ENCODE peak calls at places on chromosomes 13 and 19, in seven cellular contexts. M is KBM-7, X is thoracic aorta, Q is NCI-H345, Y is posterior cingulate gyrus, V is amygdala, F is neural crest cell. N is an unnamed sample.

GRCh38 chr19:57355916-57356315 is 4.8 kb downstream of the ZNF304 start:
- DNase-seq in F (no peak), X (no peak), Q (no peak), V (no peak), M (no peak), Y (no peak), N (no peak)

GRCh38 chr13:97258801-97259200 is 36.7 kb downstream of the MBNL2 start:
- DNase-seq in Q (no peak), X (no peak), Y (no peak), F (no peak), V (no peak), M (no peak), N (no peak)

GRCh38 chr13:20337894-20338551 is 105.9 kb upstream of the GJB6 start:
- DNase-seq in Y (no peak), V (no peak), X (no peak), F (no peak), Q (no peak), M (no peak), N (no peak)

GRCh38 chr13:85108356-85108755 is 690.9 kb downstream of the SLITRK6 start:
- DNase-seq in Q (peak), F (no peak), X (no peak), Y (no peak), M (no peak), V (no peak), N (no peak)

GRCh38 chr19:56933014-56933705 is 92.6 kb upstream of the PEG3 start:
- DNase-seq in Q (no peak), M (no peak), Y (peak), X (no peak), V (no peak), F (no peak), N (no peak)

GRCh38 chr13:71879129-71879535 is 12.1 kb upstream of the DACH1 start:
- DNase-seq in M (peak), V (no peak), Q (peak), X (no peak), F (no peak), Y (no peak), N (peak)

GRCh38 chr13:44470623-44471562 is 97.3 kb downstream of the SERP2 start:
- DNase-seq in V (no peak), Q (peak), F (no peak), M (peak), Y (no peak), X (no peak), N (no peak)

GRCh38 chr13:94928127-94928526 is 215.8 kb upstream of the SOX21 start:
- DNase-seq in Q (no peak), M (no peak), F (no peak), X (no peak), V (no peak), Y (no peak), N (no peak)

GRCh38 chr13:34176636-34177035 is 358.7 kb downstream of the RFC3 start:
- DNase-seq in M (no peak), Y (no peak), X (no peak), V (no peak), F (no peak), Q (no peak), N (no peak)

GRCh38 chr13:30673669-30674521 is 56.2 kb downstream of the USPL1 start:
- DNase-seq in V (peak), Y (peak), M (peak), F (peak), X (peak), Q (peak), N (peak)

GRCh38 chr13:27631156-27631555 is 9.5 kb downstream of the POLR1D start:
- DNase-seq in M (no peak), Y (no peak), F (no peak), V (no peak), Q (no peak), X (no peak), N (no peak)

GRCh38 chr13:20294497-20294896 is 62.4 kb upstream of the GJB6 start:
- DNase-seq in V (no peak), X (no peak), Q (no peak), F (no peak), Y (no peak), M (no peak), N (no peak)

GRCh38 chr13:48160879-48161278 is 66.0 kb upstream of the MED4 start:
- DNase-seq in V (no peak), Q (no peak), X (no peak), Y (no peak), M (no peak), F (no peak), N (no peak)

GRCh38 chr19:49710372-49710951 is 19.5 kb downstream of the CPT1C start:
- DNase-seq in Y (no peak), M (no peak), V (no peak), Q (no peak), F (no peak), X (no peak), N (no peak)

GRCh38 chr13:77034883-77035282 is 7.9 kb upstream of the FBXL3 start:
- DNase-seq in F (no peak), X (no peak), Y (no peak), M (no peak), Q (no peak), V (no peak), N (no peak)

GRCh38 chr19:3084943-3085342 is 9.2 kb upstream of the GNA11 start:
- DNase-seq in Y (no peak), F (no peak), Q (no peak), V (no peak), X (no peak), M (no peak), N (no peak)

GRCh38 chr13:20964904-20965303 is 62.4 kb upstream of the XPO4 start:
- DNase-seq in Q (no peak), F (no peak), M (no peak), Y (no peak), X (no peak), V (no peak), N (no peak)

GRCh38 chr19:46515879-46516350 is 20.2 kb upstream of the PNMA8B start:
- DNase-seq in Y (no peak), V (no peak), F (no peak), M (peak), X (no peak), Q (peak), N (peak)

GRCh38 chr13:46662690-46663089 is 109.7 kb downstream of the LRCH1 start:
- DNase-seq in F (no peak), V (no peak), Q (no peak), X (no peak), Y (no peak), M (no peak), N (no peak)

GRCh38 chr13:96822900-96823299 is 171.4 kb downstream of the OXGR1 start:
- DNase-seq in Q (peak), M (peak), F (no peak), V (no peak), X (no peak), Y (no peak), N (peak)

GRCh38 chr19:44570984-44571684 is 41.7 kb upstream of the CEACAM20 start:
- DNase-seq in V (peak), X (peak), F (peak), Q (peak), Y (peak), M (peak), N (peak)

GRCh38 chr19:37217855-37218591 is at the start of gene ZNF383:
- DNase-seq in M (peak), X (peak), F (peak), V (peak), Y (peak), Q (peak), N (peak)

GRCh38 chr13:96991072-96991471 is 3.2 kb downstream of the OXGR1 start:
- DNase-seq in V (no peak), Q (no peak), F (no peak), M (no peak), Y (no peak), X (no peak), N (no peak)

GRCh38 chr19:10593820-10594637 is 6.9 kb upstream of the AP1M2 start:
- DNase-seq in Q (no peak), Y (peak), M (no peak), F (no peak), V (no peak), X (no peak), N (no peak)

GRCh38 chr13:49645451-49645850 is 17.1 kb downstream of the ARL11 start:
- DNase-seq in F (no peak), V (no peak), X (no peak), Y (no peak), Q (no peak), M (no peak), N (no peak)

N was measured in HEK293T.